ENCODE peak calls at places on chromosomes 2 and 18, in six cellular contexts. Q is sciatic nerve, J is substantia nigra, M is HT-29, U is nucleus accumbens, E is spleen. C is an unnamed sample.

GRCh38 chr18:58389745-58390144 is 239.1 kb downstream of the ALPK2 start:
- DNase-seq in Q (no peak), E (no peak), J (no peak), M (no peak), U (no peak), C (no peak)

GRCh38 chr2:198441876-198442275 is 637.5 kb downstream of the PLCL1 start:
- DNase-seq in U (no peak), J (no peak), M (no peak), E (no peak), Q (no peak), C (no peak)

GRCh38 chr2:169946546-169946945 is 119.3 kb downstream of the UBR3 start:
- DNase-seq in J (no peak), E (no peak), Q (no peak), U (no peak), M (no peak), C (no peak)

GRCh38 chr18:23690505-23691068 is 1.3 kb downstream of the LAMA3 start:
- DNase-seq in Q (no peak), J (no peak), U (no peak), E (no peak), M (no peak), C (no peak)

GRCh38 chr18:77071711-77072292 is 60.8 kb downstream of the MBP start:
- DNase-seq in Q (no peak), J (no peak), U (no peak), M (no peak), E (no peak), C (no peak)

GRCh38 chr18:8478166-8478967 is 130.9 kb upstream of the RAB12 start:
- DNase-seq in M (peak; percentile 73), J (peak; percentile 13), E (peak; percentile 88), Q (peak; percentile 78), U (no peak), C (no peak)

GRCh38 chr2:156908825-156909224 is 348.7 kb upstream of the GALNT5 start:
- DNase-seq in U (no peak), Q (no peak), J (no peak), M (no peak), E (no peak), C (no peak)

GRCh38 chr2:159925975-159926374 is 128.0 kb upstream of the CD302 start:
- DNase-seq in J (no peak), M (no peak), E (no peak), U (no peak), Q (no peak), C (no peak)